ENCODE peak calls at places on chromosomes 1 and 21, in nine cellular contexts. E, U, O, D, A, S, C, G and W are unnamed samples.
A peak's percentile ranks its signal among the peaks of the same experiment; 100 is the strongest.

GRCh38 chr1:35014486-35014885 is 17.3 kb downstream of the ZMYM6 start:
- DNase-seq in E (no peak), U (no peak), O (no peak), D (no peak), A (no peak), S (no peak), C (no peak), G (no peak), W (no peak)

GRCh38 chr21:34502480-34503106 is 9.4 kb downstream of the KCNE1 start:
- DNase-seq in E (no peak), U (no peak), O (no peak), D (no peak), A (no peak), S (no peak), C (no peak), G (no peak), W (no peak)

GRCh38 chr1:71081697-71082080 is 854 bp upstream of the ZRANB2 start:
- DNase-seq in E (no peak), U (peak; percentile 13), O (no peak), D (no peak), A (peak; percentile 22), S (no peak), C (no peak), G (no peak), W (no peak)

GRCh38 chr1:118317836-118318614 is 133.0 kb upstream of the SPAG17 start:
- DNase-seq in E (no peak), U (no peak), O (no peak), D (no peak), A (no peak), S (no peak), C (no peak), G (no peak), W (no peak)

GRCh38 chr1:76160225-76160624 is 85.7 kb downstream of the ST6GALNAC3 start:
- DNase-seq in E (no peak), U (no peak), O (no peak), D (no peak), A (no peak), S (no peak), C (no peak), G (no peak), W (no peak)

GRCh38 chr21:41703857-41704501 is 62.9 kb downstream of the RIPK4 start:
- DNase-seq in E (peak; percentile 49), U (no peak), O (no peak), D (no peak), A (no peak), S (no peak), C (peak; percentile 65), G (no peak), W (no peak)

GRCh38 chr1:213171711-213172110 is 120.7 kb downstream of the RPS6KC1 start:
- DNase-seq in E (no peak), U (no peak), O (no peak), D (no peak), A (no peak), S (no peak), C (no peak), G (no peak), W (no peak)

GRCh38 chr1:189323090-189323489 is 1154.6 kb downstream of the BRINP3 start:
- DNase-seq in E (no peak), U (no peak), O (no peak), D (no peak), A (no peak), S (no peak), C (no peak), G (no peak), W (no peak)

GRCh38 chr1:62891961-62892562 is 108.1 kb downstream of the ATG4C start:
- DNase-seq in E (no peak), U (no peak), O (no peak), D (no peak), A (no peak), S (no peak), C (peak; percentile 64), G (no peak), W (no peak)

GRCh38 chr1:37890378-37891014 is 31.1 kb upstream of the MTF1 start:
- DNase-seq in E (peak; percentile 76), U (peak; percentile 37), O (no peak), D (peak; percentile 32), A (no peak), S (peak; percentile 65), C (peak; percentile 66), G (no peak), W (no peak)

GRCh38 chr1:151511636-151512215 is 539 bp downstream of the CGN start:
- DNase-seq in E (no peak), U (peak; percentile 69), O (no peak), D (no peak), A (peak; percentile 35), S (no peak), C (peak; percentile 46), G (no peak), W (peak; percentile 21)

GRCh38 chr1:229203030-229203751 is 67.7 kb upstream of the RAB4A start:
- DNase-seq in E (no peak), U (peak; percentile 78), O (no peak), D (peak; percentile 94), A (no peak), S (no peak), C (peak; percentile 46), G (no peak), W (no peak)

GRCh38 chr21:14050121-14050520 is 160.6 kb downstream of the LIPI start:
- DNase-seq in E (no peak), U (no peak), O (no peak), D (no peak), A (no peak), S (no peak), C (no peak), G (no peak), W (no peak)

GRCh38 chr21:32307706-32308105 is 9.1 kb downstream of the MRAP start:
- DNase-seq in E (no peak), U (no peak), O (no peak), D (no peak), A (no peak), S (no peak), C (no peak), G (no peak), W (no peak)

GRCh38 chr1:6592865-6593593 is 9.6 kb downstream of the KLHL21 start:
- DNase-seq in E (no peak), U (no peak), O (no peak), D (no peak), A (no peak), S (no peak), C (no peak), G (no peak), W (no peak)

GRCh38 chr1:212977781-212978645 is 27.7 kb downstream of the VASH2 start:
- DNase-seq in E (no peak), U (no peak), O (no peak), D (no peak), A (no peak), S (no peak), C (peak; percentile 24), G (no peak), W (peak; percentile 42)

GRCh38 chr1:57431400-57431799 is 7.5 kb upstream of the DAB1 start:
- DNase-seq in E (no peak), U (no peak), O (no peak), D (no peak), A (no peak), S (no peak), C (no peak), G (no peak), W (no peak)

GRCh38 chr1:212640223-212640885 is 31.8 kb downstream of the ATF3 start:
- DNase-seq in E (no peak), U (no peak), O (peak; percentile 29), D (no peak), A (no peak), S (no peak), C (no peak), G (no peak), W (no peak)

GRCh38 chr21:21682172-21682571 is 684.0 kb downstream of the NCAM2 start:
- DNase-seq in E (no peak), U (no peak), O (no peak), D (no peak), A (no peak), S (no peak), C (no peak), G (peak; percentile 31), W (no peak)

GRCh38 chr1:167305705-167306277 is 85.1 kb downstream of the POU2F1 start:
- DNase-seq in E (no peak), U (no peak), O (no peak), D (no peak), A (no peak), S (no peak), C (peak; percentile 46), G (no peak), W (no peak)

GRCh38 chr1:161739865-161740566 is 9.6 kb upstream of the DUSP12 start:
- DNase-seq in E (no peak), U (no peak), O (no peak), D (no peak), A (no peak), S (no peak), C (no peak), G (no peak), W (no peak)

GRCh38 chr1:15852828-15853302 is 5.4 kb downstream of the SPEN start:
- DNase-seq in E (no peak), U (no peak), O (no peak), D (no peak), A (no peak), S (no peak), C (no peak), G (no peak), W (no peak)

GRCh38 chr1:109239580-109240068 is 9.7 kb upstream of the CELSR2 start:
- DNase-seq in E (no peak), U (peak; percentile 78), O (no peak), D (peak; percentile 77), A (no peak), S (peak; percentile 48), C (peak; percentile 87), G (no peak), W (no peak)

GRCh38 chr1:181141431-181141910 is 53.0 kb downstream of the IER5 start:
- DNase-seq in E (no peak), U (no peak), O (no peak), D (no peak), A (peak; percentile 67), S (no peak), C (peak; percentile 83), G (no peak), W (peak; percentile 77)

GRCh38 chr1:61853545-61853944 is 111.3 kb downstream of the PATJ start:
- DNase-seq in E (no peak), U (peak; percentile 33), O (no peak), D (no peak), A (no peak), S (no peak), C (no peak), G (no peak), W (no peak)

GRCh38 chr1:235056937-235057336 is 71.7 kb downstream of the TOMM20 start:
- DNase-seq in E (no peak), U (no peak), O (no peak), D (no peak), A (no peak), S (no peak), C (peak; percentile 89), G (no peak), W (no peak)

GRCh38 chr1:1332774-1333480 is 1.8 kb downstream of the TAS1R3 start:
- DNase-seq in E (no peak), U (no peak), O (no peak), D (no peak), A (no peak), S (no peak), C (peak; percentile 71), G (no peak), W (no peak)

GRCh38 chr1:45282346-45282745 is 44.3 kb upstream of the HPDL start:
- DNase-seq in E (no peak), U (no peak), O (no peak), D (no peak), A (no peak), S (no peak), C (no peak), G (no peak), W (no peak)

GRCh38 chr1:147236959-147237791 is 5.3 kb upstream of the CHD1L start:
- DNase-seq in E (peak; percentile 5), U (no peak), O (no peak), D (no peak), A (no peak), S (no peak), C (peak; percentile 71), G (no peak), W (no peak)

GRCh38 chr1:197986817-197987216 is 69.6 kb downstream of the LHX9 start:
- DNase-seq in E (no peak), U (no peak), O (no peak), D (no peak), A (no peak), S (no peak), C (no peak), G (no peak), W (no peak)

GRCh38 chr1:43532716-43533115 is 2.0 kb downstream of the PTPRF start:
- DNase-seq in E (no peak), U (no peak), O (no peak), D (no peak), A (no peak), S (no peak), C (no peak), G (no peak), W (no peak)